ENCODE peak calls at places on chromosomes 5 and 9, in eight cellular contexts. P is NCI-H1105; W is naive thymus-derived CD4-positive, alpha-beta T cell; I is D341Med; H is mucosa of descending colon; B is GM12891; L is activated CD4-positive, alpha-beta T cell treated with anti-CD3 and anti-CD28 coated beads, Interleukin-2, amount 10 ng/mL, durations not matched to agents 7 days and 5 days; F is anterior cingulate cortex. O is an unnamed sample.

GRCh38 chr9:12748016-12748415 is 26.8 kb upstream of the LURAP1L start:
- DNase-seq in P (no peak), W (no peak), I (no peak), H (no peak), B (no peak), L (no peak), F (no peak), O (no peak)

GRCh38 chr5:143649869-143650268 is 162.1 kb upstream of the HMHB1 start:
- DNase-seq in P (no peak), W (no peak), I (no peak), H (no peak), B (no peak), L (no peak), F (no peak), O (no peak)

GRCh38 chr9:129237195-129237611 is 59.1 kb upstream of the IER5L start:
- DNase-seq in P (no peak), W (peak; percentile 32), I (no peak), H (no peak), B (no peak), L (peak; percentile 36), F (no peak), O (no peak)

GRCh38 chr9:117414220-117414905 is 494 bp downstream of the ASTN2 start:
- DNase-seq in P (peak; percentile 56), W (no peak), I (peak; percentile 75), H (no peak), B (peak; percentile 30), L (no peak), F (peak; percentile 63), O (peak; percentile 59)

GRCh38 chr5:24642022-24642421 is 2.8 kb downstream of the CDH10 start:
- DNase-seq in P (peak; percentile 26), W (no peak), I (peak; percentile 29), H (no peak), B (no peak), L (no peak), F (no peak), O (no peak)

GRCh38 chr9:88680505-88681160 is 145.7 kb downstream of the NXNL2 start:
- DNase-seq in P (no peak), W (no peak), I (no peak), H (no peak), B (no peak), L (no peak), F (no peak), O (no peak)

GRCh38 chr5:90528704-90529233 is 615 bp downstream of the LYSMD3 start:
- DNase-seq in P (no peak), W (no peak), I (no peak), H (no peak), B (peak; percentile 2), L (peak; percentile 33), F (no peak), O (no peak)

GRCh38 chr5:133230823-133231578 is 179.2 kb downstream of the HSPA4 start:
- DNase-seq in P (no peak), W (no peak), I (no peak), H (no peak), B (no peak), L (no peak), F (no peak), O (no peak)

GRCh38 chr5:32095261-32095671 is 78.9 kb downstream of the GOLPH3 start:
- DNase-seq in P (no peak), W (no peak), I (no peak), H (no peak), B (no peak), L (no peak), F (no peak), O (no peak)

GRCh38 chr5:5467737-5468136 is 45.3 kb downstream of the ICE1 start:
- DNase-seq in P (no peak), W (no peak), I (no peak), H (no peak), B (no peak), L (no peak), F (no peak), O (no peak)

GRCh38 chr5:122457178-122457826 is 145.3 kb downstream of the SNCAIP start:
- DNase-seq in P (no peak), W (no peak), I (no peak), H (no peak), B (no peak), L (no peak), F (no peak), O (no peak)

GRCh38 chr5:114362977-114363721 is 1.3 kb downstream of the KCNN2 start:
- DNase-seq in P (no peak), W (no peak), I (peak; percentile 41), H (peak; percentile 30), B (no peak), L (no peak), F (no peak), O (no peak)

GRCh38 chr9:99419099-99419498 is 197.0 kb downstream of the SEC61B start:
- DNase-seq in P (no peak), W (no peak), I (no peak), H (no peak), B (no peak), L (no peak), F (no peak), O (no peak)

GRCh38 chr9:68690088-68690487 is 15.0 kb upstream of the PIP5K1B start:
- DNase-seq in P (no peak), W (no peak), I (no peak), H (no peak), B (no peak), L (no peak), F (no peak), O (no peak)

GRCh38 chr9:21993007-21993406 is 1.2 kb downstream of the CDKN2A start:
- DNase-seq in P (no peak), W (no peak), I (no peak), H (no peak), B (no peak), L (no peak), F (no peak), O (no peak)

GRCh38 chr5:72380491-72381274 is 60.5 kb downstream of the PTCD2 start:
- DNase-seq in P (no peak), W (no peak), I (no peak), H (no peak), B (peak; percentile 23), L (no peak), F (no peak), O (no peak)

GRCh38 chr5:36240779-36241635 is 718 bp downstream of the NADK2 start:
- DNase-seq in P (peak; percentile 26), W (peak; percentile 20), I (peak; percentile 72), H (peak; percentile 73), B (peak; percentile 23), L (peak; percentile 27), F (peak; percentile 68), O (peak; percentile 35)

GRCh38 chr5:135061001-135061400 is 27.0 kb upstream of the PITX1 start:
- DNase-seq in P (no peak), W (no peak), I (no peak), H (no peak), B (no peak), L (no peak), F (no peak), O (no peak)

GRCh38 chr9:76023715-76024195 is 133.3 kb downstream of the PCSK5 start:
- DNase-seq in P (no peak), W (peak; percentile 69), I (no peak), H (no peak), B (no peak), L (peak; percentile 71), F (no peak), O (no peak)

GRCh38 chr9:2220036-2220435 is 204.9 kb downstream of the SMARCA2 start:
- DNase-seq in P (no peak), W (no peak), I (no peak), H (no peak), B (no peak), L (no peak), F (no peak), O (no peak)

GRCh38 chr9:129669946-129670345 is 4.5 kb downstream of the PRRX2 start:
- DNase-seq in P (no peak), W (no peak), I (no peak), H (no peak), B (no peak), L (no peak), F (no peak), O (no peak)

GRCh38 chr9:120873512-120873911 is 3.5 kb downstream of the PHF19 start:
- DNase-seq in P (no peak), W (no peak), I (no peak), H (no peak), B (no peak), L (no peak), F (no peak), O (no peak)

GRCh38 chr5:97192580-97193421 is 9.8 kb upstream of the RIOK2 start:
- DNase-seq in P (no peak), W (no peak), I (no peak), H (no peak), B (no peak), L (no peak), F (no peak), O (no peak)

GRCh38 chr5:82619097-82619496 is 340.9 kb upstream of the RPS23 start:
- DNase-seq in P (no peak), W (no peak), I (no peak), H (no peak), B (no peak), L (no peak), F (no peak), O (no peak)

GRCh38 chr5:179166886-179167841 is 107.0 kb downstream of the ZNF354C start:
- DNase-seq in P (no peak), W (peak; percentile 79), I (peak; percentile 96), H (peak; percentile 58), B (peak; percentile 77), L (peak; percentile 56), F (peak; percentile 27), O (peak; percentile 26)

GRCh38 chr9:95104966-95105365 is 212.5 kb downstream of the FANCC start:
- DNase-seq in P (no peak), W (no peak), I (no peak), H (no peak), B (no peak), L (no peak), F (no peak), O (no peak)

GRCh38 chr5:155189476-155189875 is 175.9 kb downstream of the KIF4B start:
- DNase-seq in P (no peak), W (no peak), I (no peak), H (no peak), B (no peak), L (no peak), F (no peak), O (no peak)

GRCh38 chr9:12723409-12724028 is 30.3 kb downstream of the TYRP1 start:
- DNase-seq in P (no peak), W (no peak), I (no peak), H (no peak), B (no peak), L (no peak), F (no peak), O (no peak)

GRCh38 chr5:110371011-110371724 is 355.3 kb downstream of the TMEM232 start:
- DNase-seq in P (no peak), W (no peak), I (no peak), H (no peak), B (no peak), L (no peak), F (no peak), O (no peak)

GRCh38 chr5:112738180-112738560 is 485 bp downstream of the APC start:
- DNase-seq in P (no peak), W (no peak), I (peak; percentile 26), H (no peak), B (no peak), L (peak; percentile 9), F (peak; percentile 83), O (no peak)

GRCh38 chr5:107389769-107390168 is 281.0 kb downstream of the EFNA5 start:
- DNase-seq in P (no peak), W (no peak), I (no peak), H (no peak), B (no peak), L (no peak), F (no peak), O (no peak)

GRCh38 chr5:35151151-35151920 is 79.0 kb downstream of the PRLR start:
- DNase-seq in P (no peak), W (no peak), I (no peak), H (no peak), B (no peak), L (no peak), F (no peak), O (no peak)

GRCh38 chr9:36407122-36407723 is 7.2 kb upstream of the RNF38 start:
- DNase-seq in P (peak; percentile 59), W (peak; percentile 67), I (peak; percentile 63), H (peak; percentile 55), B (peak; percentile 29), L (peak; percentile 72), F (peak; percentile 43), O (no peak)

GRCh38 chr5:65483474-65484346 is 2.0 kb upstream of the ADAMTS6 start:
- DNase-seq in P (peak; percentile 12), W (peak; percentile 32), I (peak; percentile 34), H (no peak), B (no peak), L (no peak), F (no peak), O (no peak)